ENCODE peak calls at places on chromosome 12, in seven cellular contexts. Y is HL-60; R is cardiac muscle cell; E is kidney tubule cell; K is cortex of kidney; T is stimulated activated CD8-positive, alpha-beta memory T cell treated with anti-CD3 and anti-CD28 coated beads, Interleukin-15, amount 100 ng/mL, for 1 hour; A is NCI-H345. G is an unnamed sample.
A peak's percentile ranks its signal among the peaks of the same experiment; 100 is the strongest.

GRCh38 chr12:68334136-68334535 is 2.0 kb upstream of the MDM1 start:
- DNase-seq in A (peak; percentile 64), K (no peak), T (no peak), E (peak; percentile 33), Y (no peak), R (no peak), G (no peak)

GRCh38 chr12:1318327-1319031 is 275.9 kb downstream of the FBXL14 start:
- DNase-seq in E (peak; percentile 17), R (peak; percentile 51), A (peak; percentile 92), T (no peak), Y (no peak), K (no peak), G (peak; percentile 53)

GRCh38 chr12:12467701-12468218 is 94.9 kb downstream of the DUSP16 start:
- DNase-seq in E (no peak), K (no peak), T (no peak), Y (peak; percentile 85), R (no peak), A (no peak), G (peak; percentile 27)

GRCh38 chr12:50822082-50822481 is 20.6 kb upstream of the TMPRSS12 start:
- DNase-seq in Y (no peak), R (no peak), K (no peak), T (no peak), A (no peak), E (no peak), G (no peak)

GRCh38 chr12:42504049-42504448 is 85.5 kb downstream of the PRICKLE1 start:
- DNase-seq in R (peak; percentile 77), E (peak; percentile 59), Y (no peak), K (no peak), A (no peak), T (no peak), G (no peak)

GRCh38 chr12:57965766-57966165 is 24.4 kb downstream of the ATP23 start:
- DNase-seq in Y (no peak), R (no peak), E (peak; percentile 40), K (no peak), T (no peak), A (no peak), G (no peak)

GRCh38 chr12:99609455-99610181 is 37.9 kb upstream of the GARIN6 start:
- DNase-seq in K (no peak), R (no peak), E (no peak), A (no peak), Y (no peak), T (no peak), G (no peak)

GRCh38 chr12:118706437-118706836 is 274.9 kb upstream of the SRRM4 start:
- DNase-seq in E (no peak), T (no peak), Y (no peak), R (no peak), A (no peak), K (no peak), G (no peak)

GRCh38 chr12:40980346-40981005 is 207.6 kb upstream of the PDZRN4 start:
- DNase-seq in A (no peak), R (no peak), Y (no peak), K (no peak), E (peak; percentile 75), T (no peak), G (no peak)

GRCh38 chr12:49017764-49018281 is 753 bp downstream of the PRKAG1 start:
- DNase-seq in R (peak; percentile 47), T (no peak), Y (peak; percentile 70), A (no peak), K (no peak), E (peak; percentile 53), G (no peak)